ENCODE peak calls at places on chromosome 5, in eight cellular contexts. One of them, this sample, is unnamed.

GRCh38 chr5:95839658-95840057 is 17.1 kb upstream of the GLRX start:
- DNase-seq in A549: no peak
- DNase-seq in MG63: no peak
- DNase-seq in fibroblast of pulmonary artery: no peak
- DNase-seq in GM23338: no peak
- DNase-seq in GM06990: no peak
- DNase-seq in cardiac muscle cell: no peak
- DNase-seq in right atrium auricular region: no peak
- DNase-seq in this sample: no peak

GRCh38 chr5:159041754-159042153 is 58.0 kb downstream of the EBF1 start:
- DNase-seq in MG63: no peak
- DNase-seq in cardiac muscle cell: no peak
- DNase-seq in A549: no peak
- DNase-seq in right atrium auricular region: no peak
- DNase-seq in fibroblast of pulmonary artery: no peak
- DNase-seq in GM06990: no peak
- DNase-seq in GM23338: no peak
- DNase-seq in this sample: no peak

GRCh38 chr5:145056805-145057204 is 778.3 kb downstream of the PRELID2 start:
- DNase-seq in GM23338: no peak
- DNase-seq in cardiac muscle cell: no peak
- DNase-seq in GM06990: peak
- DNase-seq in right atrium auricular region: no peak
- DNase-seq in fibroblast of pulmonary artery: no peak
- DNase-seq in MG63: no peak
- DNase-seq in A549: no peak
- DNase-seq in this sample: peak

GRCh38 chr5:76252437-76252836 is 150.6 kb upstream of the IQGAP2 start:
- DNase-seq in MG63: no peak
- DNase-seq in right atrium auricular region: no peak
- DNase-seq in cardiac muscle cell: no peak
- DNase-seq in fibroblast of pulmonary artery: no peak
- DNase-seq in GM06990: no peak
- DNase-seq in GM23338: no peak
- DNase-seq in A549: no peak
- DNase-seq in this sample: no peak

GRCh38 chr5:104018299-104018698 is 455.7 kb upstream of the NUDT12 start:
- DNase-seq in cardiac muscle cell: no peak
- DNase-seq in fibroblast of pulmonary artery: no peak
- DNase-seq in GM06990: no peak
- DNase-seq in GM23338: no peak
- DNase-seq in right atrium auricular region: no peak
- DNase-seq in MG63: no peak
- DNase-seq in A549: no peak
- DNase-seq in this sample: no peak

GRCh38 chr5:13472834-13473233 is 471.7 kb downstream of the DNAH5 start:
- DNase-seq in A549: no peak
- DNase-seq in MG63: no peak
- DNase-seq in GM23338: no peak
- DNase-seq in GM06990: no peak
- DNase-seq in right atrium auricular region: no peak
- DNase-seq in fibroblast of pulmonary artery: no peak
- DNase-seq in cardiac muscle cell: no peak
- DNase-seq in this sample: no peak

GRCh38 chr5:9653811-9654210 is 23.7 kb upstream of the TAS2R1 start:
- DNase-seq in cardiac muscle cell: peak
- DNase-seq in A549: no peak
- DNase-seq in MG63: peak
- DNase-seq in fibroblast of pulmonary artery: peak
- DNase-seq in right atrium auricular region: no peak
- DNase-seq in GM23338: no peak
- DNase-seq in GM06990: peak
- DNase-seq in this sample: peak

GRCh38 chr5:135242021-135242480 is 157.0 kb downstream of the MACROH2A1 start:
- DNase-seq in cardiac muscle cell: no peak
- DNase-seq in A549: no peak
- DNase-seq in GM23338: no peak
- DNase-seq in right atrium auricular region: peak
- DNase-seq in fibroblast of pulmonary artery: peak
- DNase-seq in GM06990: no peak
- DNase-seq in MG63: peak
- DNase-seq in this sample: peak

GRCh38 chr5:149007174-149007573 is 55.7 kb downstream of the SH3TC2 start:
- DNase-seq in right atrium auricular region: no peak
- DNase-seq in A549: no peak
- DNase-seq in MG63: no peak
- DNase-seq in cardiac muscle cell: no peak
- DNase-seq in GM06990: no peak
- DNase-seq in GM23338: no peak
- DNase-seq in fibroblast of pulmonary artery: peak
- DNase-seq in this sample: peak

GRCh38 chr5:80933061-80933460 is 27.1 kb upstream of the RASGRF2 start:
- DNase-seq in fibroblast of pulmonary artery: no peak
- DNase-seq in GM23338: no peak
- DNase-seq in cardiac muscle cell: no peak
- DNase-seq in A549: no peak
- DNase-seq in right atrium auricular region: no peak
- DNase-seq in MG63: no peak
- DNase-seq in GM06990: no peak
- DNase-seq in this sample: no peak

GRCh38 chr5:138177936-138178515 is 404 bp downstream of the BRD8 start:
- DNase-seq in MG63: peak
- DNase-seq in A549: peak
- DNase-seq in cardiac muscle cell: peak
- DNase-seq in GM23338: peak
- DNase-seq in fibroblast of pulmonary artery: peak
- DNase-seq in GM06990: no peak
- DNase-seq in right atrium auricular region: no peak
- DNase-seq in this sample: peak

GRCh38 chr5:95184924-95185323 is 100.0 kb downstream of the MCTP1 start:
- DNase-seq in MG63: no peak
- DNase-seq in cardiac muscle cell: no peak
- DNase-seq in GM06990: no peak
- DNase-seq in A549: no peak
- DNase-seq in fibroblast of pulmonary artery: no peak
- DNase-seq in right atrium auricular region: no peak
- DNase-seq in GM23338: no peak
- DNase-seq in this sample: no peak

GRCh38 chr5:128213340-128213739 is 129.8 kb downstream of the SLC12A2 start:
- DNase-seq in GM23338: peak
- DNase-seq in right atrium auricular region: no peak
- DNase-seq in cardiac muscle cell: peak
- DNase-seq in A549: peak
- DNase-seq in fibroblast of pulmonary artery: peak
- DNase-seq in MG63: peak
- DNase-seq in GM06990: no peak
- DNase-seq in this sample: peak

GRCh38 chr5:165805756-165806155 is 2300.3 kb downstream of the MAT2B start:
- DNase-seq in right atrium auricular region: no peak
- DNase-seq in A549: no peak
- DNase-seq in GM06990: no peak
- DNase-seq in GM23338: peak
- DNase-seq in MG63: peak
- DNase-seq in fibroblast of pulmonary artery: no peak
- DNase-seq in cardiac muscle cell: peak
- DNase-seq in this sample: no peak

GRCh38 chr5:64418013-64418412 is 87.8 kb upstream of the RGS7BP start:
- DNase-seq in cardiac muscle cell: no peak
- DNase-seq in right atrium auricular region: no peak
- DNase-seq in GM23338: no peak
- DNase-seq in fibroblast of pulmonary artery: no peak
- DNase-seq in MG63: no peak
- DNase-seq in A549: no peak
- DNase-seq in GM06990: no peak
- DNase-seq in this sample: no peak

GRCh38 chr5:80516826-80517225 is 28.9 kb downstream of the FAM151B start:
- DNase-seq in GM23338: no peak
- DNase-seq in fibroblast of pulmonary artery: peak
- DNase-seq in cardiac muscle cell: no peak
- DNase-seq in right atrium auricular region: no peak
- DNase-seq in A549: peak
- DNase-seq in GM06990: peak
- DNase-seq in MG63: peak
- DNase-seq in this sample: peak

GRCh38 chr5:63213256-63213655 is 634.6 kb downstream of the LRRC70 start:
- DNase-seq in cardiac muscle cell: no peak
- DNase-seq in right atrium auricular region: no peak
- DNase-seq in GM23338: peak
- DNase-seq in A549: no peak
- DNase-seq in fibroblast of pulmonary artery: no peak
- DNase-seq in MG63: no peak
- DNase-seq in GM06990: no peak
- DNase-seq in this sample: no peak

GRCh38 chr5:60943624-60944023 is 1.2 kb downstream of the ERCC8 start:
- DNase-seq in right atrium auricular region: no peak
- DNase-seq in fibroblast of pulmonary artery: peak
- DNase-seq in MG63: no peak
- DNase-seq in cardiac muscle cell: no peak
- DNase-seq in A549: no peak
- DNase-seq in GM23338: no peak
- DNase-seq in GM06990: no peak
- DNase-seq in this sample: no peak
- H3K4me3 ChIP-seq in right atrium auricular region: no peak
- H3K4me3 ChIP-seq in fibroblast of pulmonary artery: peak
- H3K4me3 ChIP-seq in MG63: peak
- H3K4me3 ChIP-seq in cardiac muscle cell: peak
- H3K4me3 ChIP-seq in A549: peak
- H3K4me3 ChIP-seq in GM23338: peak
- H3K4me3 ChIP-seq in GM06990: no peak
- H3K4me3 ChIP-seq in this sample: no peak

DNA sequence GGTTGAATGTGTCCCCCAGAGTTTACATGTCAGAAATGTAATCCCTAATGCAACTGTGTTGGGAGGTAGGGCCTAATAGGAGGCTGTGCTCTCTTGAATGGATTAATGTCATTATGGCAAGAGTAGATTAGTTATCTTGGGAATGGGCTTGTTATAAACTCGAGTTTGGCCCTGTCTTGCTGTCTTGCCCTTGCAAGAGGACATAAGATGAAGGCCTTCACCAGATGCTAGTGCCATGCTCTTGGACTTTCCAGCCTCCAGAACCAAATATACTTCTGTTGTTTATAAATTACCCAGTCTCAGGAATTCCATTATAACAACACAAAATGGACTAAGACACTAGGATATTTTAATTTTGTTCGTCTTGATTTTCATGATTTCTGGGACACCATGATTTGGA is 5.4 kb downstream of the PIK3R1 start:
- DNase-seq in GM23338: no peak
- DNase-seq in right atrium auricular region: no peak
- DNase-seq in GM06990: no peak
- DNase-seq in MG63: no peak
- DNase-seq in fibroblast of pulmonary artery: no peak
- DNase-seq in A549: no peak
- DNase-seq in cardiac muscle cell: no peak
- DNase-seq in this sample: no peak
- H3K4me3 ChIP-seq in GM23338: no peak
- H3K4me3 ChIP-seq in right atrium auricular region: no peak
- H3K4me3 ChIP-seq in GM06990: no peak
- H3K4me3 ChIP-seq in MG63: no peak
- H3K4me3 ChIP-seq in fibroblast of pulmonary artery: no peak
- H3K4me3 ChIP-seq in A549: no peak
- H3K4me3 ChIP-seq in cardiac muscle cell: no peak
- H3K4me3 ChIP-seq in this sample: no peak

GRCh38 chr5:3778000-3778570 is 182.5 kb downstream of the IRX1 start:
- DNase-seq in right atrium auricular region: no peak
- DNase-seq in fibroblast of pulmonary artery: no peak
- DNase-seq in A549: no peak
- DNase-seq in cardiac muscle cell: no peak
- DNase-seq in MG63: no peak
- DNase-seq in GM23338: no peak
- DNase-seq in GM06990: no peak
- DNase-seq in this sample: no peak
- H3K4me3 ChIP-seq in right atrium auricular region: no peak
- H3K4me3 ChIP-seq in fibroblast of pulmonary artery: no peak
- H3K4me3 ChIP-seq in A549: no peak
- H3K4me3 ChIP-seq in cardiac muscle cell: no peak
- H3K4me3 ChIP-seq in MG63: no peak
- H3K4me3 ChIP-seq in GM23338: no peak
- H3K4me3 ChIP-seq in GM06990: no peak
- H3K4me3 ChIP-seq in this sample: no peak

GRCh38 chr5:117207088-117207668 is 632.6 kb upstream of the SEMA6A start:
- DNase-seq in MG63: no peak
- DNase-seq in fibroblast of pulmonary artery: no peak
- DNase-seq in GM23338: peak
- DNase-seq in right atrium auricular region: no peak
- DNase-seq in GM06990: no peak
- DNase-seq in A549: no peak
- DNase-seq in cardiac muscle cell: no peak
- DNase-seq in this sample: no peak

GRCh38 chr5:117203584-117203983 is 629.0 kb upstream of the SEMA6A start:
- DNase-seq in A549: no peak
- DNase-seq in MG63: no peak
- DNase-seq in cardiac muscle cell: no peak
- DNase-seq in GM06990: no peak
- DNase-seq in GM23338: no peak
- DNase-seq in fibroblast of pulmonary artery: no peak
- DNase-seq in right atrium auricular region: no peak
- DNase-seq in this sample: no peak

GRCh38 chr5:117201016-117201415 is 626.4 kb upstream of the SEMA6A start:
- DNase-seq in A549: no peak
- DNase-seq in MG63: peak
- DNase-seq in GM23338: no peak
- DNase-seq in fibroblast of pulmonary artery: peak
- DNase-seq in right atrium auricular region: no peak
- DNase-seq in GM06990: no peak
- DNase-seq in cardiac muscle cell: no peak
- DNase-seq in this sample: no peak

GRCh38 chr5:117204404-117204803 is 629.8 kb upstream of the SEMA6A start:
- DNase-seq in GM06990: no peak
- DNase-seq in right atrium auricular region: no peak
- DNase-seq in MG63: no peak
- DNase-seq in cardiac muscle cell: no peak
- DNase-seq in fibroblast of pulmonary artery: no peak
- DNase-seq in GM23338: no peak
- DNase-seq in A549: no peak
- DNase-seq in this sample: no peak

DNA sequence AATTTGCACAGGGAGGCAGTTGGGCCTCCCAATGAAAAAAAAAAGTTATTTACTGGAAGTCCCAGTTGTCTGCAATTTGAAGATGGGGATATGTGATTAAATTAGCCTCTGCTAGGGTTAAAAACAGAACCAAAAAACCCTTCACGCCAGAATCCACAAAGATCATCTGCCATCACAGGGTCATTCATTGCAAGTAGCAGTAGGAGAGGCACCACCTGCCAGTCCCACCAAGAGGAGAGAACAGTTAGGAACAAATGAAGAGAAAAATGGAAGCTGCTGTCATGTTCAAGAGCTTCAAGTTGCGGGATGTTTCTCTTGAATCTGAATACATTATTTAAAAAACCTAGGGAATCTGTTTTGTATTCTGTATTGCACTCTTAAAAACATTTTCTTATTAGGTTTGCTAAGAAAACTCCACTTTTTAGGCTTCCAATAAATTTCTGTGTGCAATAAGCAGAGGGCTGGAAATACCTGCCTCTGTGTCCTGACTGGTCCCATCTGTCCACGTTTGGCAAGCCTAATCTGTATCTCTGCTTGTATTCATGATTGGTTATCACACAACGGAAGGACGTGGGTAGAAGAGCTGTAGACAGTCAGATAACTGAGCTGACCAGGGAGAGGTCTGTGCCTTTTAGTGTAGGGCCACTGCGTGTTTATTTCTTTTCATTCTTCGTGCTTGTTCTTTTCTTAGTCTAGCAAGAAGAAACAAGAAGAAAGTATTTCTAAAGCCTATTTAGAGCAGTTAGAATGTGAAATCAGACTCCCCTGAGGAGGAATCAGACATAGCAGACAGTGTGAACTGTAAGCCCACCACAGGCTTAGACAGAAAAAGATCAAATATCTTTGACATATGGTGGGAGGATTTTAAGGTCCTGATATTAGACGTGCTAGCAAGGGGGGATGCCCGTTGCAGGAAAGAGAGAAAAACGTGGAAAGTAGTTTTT is 630.6 kb upstream of the SEMA6A start:
- DNase-seq in GM23338: no peak
- DNase-seq in fibroblast of pulmonary artery: peak
- DNase-seq in cardiac muscle cell: no peak
- DNase-seq in MG63: no peak
- DNase-seq in right atrium auricular region: no peak
- DNase-seq in A549: no peak
- DNase-seq in GM06990: no peak
- DNase-seq in this sample: no peak
- H3K4me3 ChIP-seq in GM23338: no peak
- H3K4me3 ChIP-seq in fibroblast of pulmonary artery: no peak
- H3K4me3 ChIP-seq in cardiac muscle cell: no peak
- H3K4me3 ChIP-seq in MG63: no peak
- H3K4me3 ChIP-seq in right atrium auricular region: no peak
- H3K4me3 ChIP-seq in A549: no peak
- H3K4me3 ChIP-seq in GM06990: no peak
- H3K4me3 ChIP-seq in this sample: no peak